ENCODE peak calls at places on chromosomes 6 and 20, in seven cellular contexts. U is fibroblast of mammary gland, J is neural crest cell, X is HCT116, M is progenitor cell of endocrine pancreas, Y is endothelial cell, K is mesothelial cell of epicardium. R is an unnamed sample.

GRCh38 chr6:87350516-87350915 is 5.9 kb downstream of the C6orf163 start:
- DNase-seq in U (peak), J (no peak), X (no peak), M (no peak), Y (no peak), K (no peak), R (no peak)

GRCh38 chr6:136592930-136593673 is 42.9 kb upstream of the MAP7 start:
- DNase-seq in U (peak), J (no peak), X (no peak), M (no peak), Y (no peak), K (no peak), R (no peak)

GRCh38 chr6:70686548-70687133 is 19.0 kb downstream of the SMAP1 start:
- DNase-seq in U (peak), J (no peak), X (no peak), M (no peak), Y (no peak), K (no peak), R (no peak)

GRCh38 chr20:61370841-61371303 is 118.8 kb downstream of the CDH4 start:
- DNase-seq in U (no peak), J (peak), X (no peak), M (no peak), Y (no peak), K (no peak), R (no peak)

GRCh38 chr6:29705389-29706231 is 17.6 kb upstream of the HLA-F start:
- DNase-seq in U (peak), J (no peak), X (peak), M (no peak), Y (peak), K (no peak), R (no peak)

GRCh38 chr6:94478178-94479140 is 1059.1 kb upstream of the EPHA7 start:
- DNase-seq in U (no peak), J (no peak), X (no peak), M (no peak), Y (no peak), K (no peak), R (no peak)

GRCh38 chr6:166179704-166180103 is 12.1 kb upstream of the TBXT start:
- DNase-seq in U (no peak), J (no peak), X (no peak), M (no peak), Y (no peak), K (no peak), R (no peak)

GRCh38 chr6:169961772-169962561 is 210.5 kb downstream of the ERMARD start:
- DNase-seq in U (no peak), J (peak), X (no peak), M (peak), Y (peak), K (no peak), R (no peak)

GRCh38 chr6:130766239-130767144 is 60.7 kb upstream of the SMLR1 start:
- DNase-seq in U (no peak), J (no peak), X (no peak), M (no peak), Y (no peak), K (no peak), R (no peak)

GRCh38 chr6:63317641-63318040 is 2.1 kb downstream of the LGSN start:
- DNase-seq in U (no peak), J (no peak), X (no peak), M (no peak), Y (no peak), K (no peak), R (no peak)

GRCh38 chr6:10425973-10426780 is 11.3 kb upstream of the TFAP2A start:
- DNase-seq in U (no peak), J (no peak), X (no peak), M (no peak), Y (peak), K (no peak), R (no peak)

GRCh38 chr6:147381734-147382133 is 126.8 kb upstream of the SAMD5 start:
- DNase-seq in U (peak), J (no peak), X (no peak), M (no peak), Y (no peak), K (no peak), R (no peak)
- TF ChIP-seq CTCF in U (no peak), J (no peak), X (no peak), M (no peak), Y (no peak), K (no peak), R (no peak)

GRCh38 chr6:127606131-127606562 is 29.2 kb downstream of the C6orf58 start:
- DNase-seq in U (peak), J (no peak), X (peak), M (no peak), Y (peak), K (no peak), R (no peak)
- TF ChIP-seq CTCF in U (peak), J (peak), X (peak), M (peak), Y (no peak), K (no peak), R (no peak)

DNA sequence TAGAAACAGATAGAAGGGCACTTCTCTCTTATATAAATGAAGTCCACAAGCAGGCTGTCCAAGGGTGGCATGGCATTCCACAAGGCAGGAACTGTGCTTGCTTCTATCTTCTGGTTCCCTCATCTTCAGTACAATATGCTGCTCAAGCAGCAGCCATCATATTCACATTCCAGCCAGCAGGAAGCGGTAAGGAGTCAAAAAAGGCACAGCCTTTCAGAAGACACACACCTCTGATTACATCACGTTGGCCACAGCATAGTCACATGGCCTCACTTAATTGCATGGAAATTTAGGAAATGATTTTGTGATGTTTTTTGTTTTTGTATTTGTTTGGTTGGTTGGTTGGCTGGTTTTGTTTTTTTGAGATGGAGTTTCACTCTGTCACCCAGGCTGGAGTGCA is 19.0 kb downstream of the REM1 start:
- DNase-seq in U (peak), J (peak), X (peak), M (no peak), Y (peak), K (no peak), R (no peak)
- TF ChIP-seq CTCF in U (peak), J (peak), X (peak), M (peak), Y (peak), K (no peak), R (no peak)

GRCh38 chr6:3506751-3507388 is 50.0 kb upstream of the SLC22A23 start:
- DNase-seq in U (no peak), J (no peak), X (no peak), M (no peak), Y (no peak), K (no peak), R (no peak)

GRCh38 chr6:3504354-3504753 is 47.5 kb upstream of the SLC22A23 start:
- DNase-seq in U (no peak), J (no peak), X (no peak), M (no peak), Y (no peak), K (no peak), R (no peak)

GRCh38 chr6:3509326-3509725 is 52.5 kb upstream of the SLC22A23 start:
- DNase-seq in U (peak), J (no peak), X (no peak), M (no peak), Y (no peak), K (no peak), R (no peak)

GRCh38 chr6:3504938-3505735 is 48.3 kb upstream of the SLC22A23 start:
- DNase-seq in U (peak), J (no peak), X (no peak), M (no peak), Y (no peak), K (no peak), R (no peak)

GRCh38 chr6:3506195-3506594 is 49.3 kb upstream of the SLC22A23 start:
- DNase-seq in U (no peak), J (no peak), X (no peak), M (no peak), Y (no peak), K (no peak), R (no peak)
- TF ChIP-seq CTCF in U (no peak), J (no peak), X (no peak), M (no peak), Y (no peak), K (no peak), R (no peak)

GRCh38 chr20:49324306-49324705 is 46.4 kb upstream of the ZNFX1 start:
- DNase-seq in U (no peak), J (no peak), X (no peak), M (no peak), Y (no peak), K (no peak), R (no peak)

GRCh38 chr20:49325981-49326380 is 48.1 kb upstream of the ZNFX1 start:
- DNase-seq in U (peak), J (no peak), X (no peak), M (no peak), Y (no peak), K (no peak), R (no peak)

GRCh38 chr20:49320460-49320859 is 42.6 kb upstream of the ZNFX1 start:
- DNase-seq in U (peak), J (no peak), X (peak), M (no peak), Y (peak), K (no peak), R (no peak)

GRCh38 chr20:49319204-49319809 is 41.5 kb upstream of the ZNFX1 start:
- DNase-seq in U (no peak), J (no peak), X (no peak), M (no peak), Y (no peak), K (no peak), R (no peak)

GRCh38 chr20:49323622-49324238 is 45.9 kb upstream of the ZNFX1 start:
- DNase-seq in U (peak), J (no peak), X (peak), M (no peak), Y (peak), K (no peak), R (no peak)
- TF ChIP-seq CTCF in U (peak), J (no peak), X (peak), M (no peak), Y (no peak), K (no peak), R (no peak)

GRCh38 chr6:53297004-53297403 is 51.7 kb downstream of the ELOVL5 start:
- DNase-seq in U (no peak), J (no peak), X (no peak), M (no peak), Y (no peak), K (no peak), R (no peak)

GRCh38 chr6:53293691-53294090 is 55.1 kb downstream of the ELOVL5 start:
- DNase-seq in U (no peak), J (no peak), X (no peak), M (no peak), Y (no peak), K (no peak), R (no peak)

GRCh38 chr6:53295176-53295575 is 53.6 kb downstream of the ELOVL5 start:
- DNase-seq in U (no peak), J (no peak), X (no peak), M (no peak), Y (no peak), K (no peak), R (no peak)

GRCh38 chr6:53294611-53295010 is 54.1 kb downstream of the ELOVL5 start:
- DNase-seq in U (no peak), J (no peak), X (no peak), M (no peak), Y (no peak), K (no peak), R (no peak)

DNA sequence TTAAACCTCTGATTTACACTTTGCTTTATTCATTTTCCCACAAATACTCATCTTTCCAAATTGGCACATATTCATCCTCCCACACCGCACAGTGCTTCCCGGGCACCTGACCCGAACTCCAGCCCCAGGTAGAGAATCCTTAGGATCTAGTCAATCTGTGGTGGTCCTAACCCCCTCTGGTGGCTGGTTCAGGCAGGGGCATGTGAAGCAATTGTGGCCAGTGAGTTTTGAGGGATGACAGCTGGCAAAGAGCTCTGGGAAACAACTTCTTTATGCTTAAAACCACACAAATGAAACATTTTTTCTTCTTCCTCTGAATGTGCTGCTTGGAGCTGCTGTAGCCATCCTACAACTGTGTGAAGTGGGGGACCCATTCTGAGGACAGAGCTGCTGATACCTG is 54.7 kb downstream of the ELOVL5 start:
- DNase-seq in U (no peak), J (peak), X (peak), M (peak), Y (peak), K (no peak), R (no peak)
- TF ChIP-seq CTCF in U (peak), J (peak), X (peak), M (peak), Y (peak), K (peak), R (no peak)

DNA sequence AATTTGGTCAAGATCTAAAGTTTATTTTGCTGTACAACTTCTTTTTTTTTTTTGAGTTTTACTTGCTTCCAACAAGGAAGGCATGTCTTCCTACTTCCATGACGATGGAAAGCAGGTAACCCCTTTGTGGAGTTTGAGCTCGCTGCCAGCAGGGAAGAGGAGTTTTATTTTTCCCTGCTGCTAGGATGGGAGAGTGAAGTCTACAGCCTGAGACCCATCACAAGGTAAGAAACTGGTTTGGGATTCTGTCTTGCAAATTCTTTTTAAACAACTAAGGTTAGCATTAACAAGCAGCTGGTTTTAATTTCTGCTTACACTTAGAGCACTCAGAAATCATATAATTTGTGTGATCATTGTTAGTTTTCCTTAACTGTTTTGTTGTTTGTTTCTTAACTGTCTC is 108.0 kb upstream of the MAP3K4 start:
- DNase-seq in U (no peak), J (no peak), X (no peak), M (no peak), Y (no peak), K (no peak), R (no peak)
- TF ChIP-seq CTCF in U (no peak), J (no peak), X (no peak), M (no peak), Y (no peak), K (no peak), R (no peak)

GRCh38 chr6:25278557-25278913 is 639 bp upstream of the CARMIL1 start:
- DNase-seq in U (no peak), J (no peak), X (no peak), M (no peak), Y (no peak), K (no peak), R (no peak)
- TF ChIP-seq CTCF in U (no peak), J (no peak), X (no peak), M (no peak), Y (no peak), K (no peak), R (no peak)